ENCODE peak calls at places on chromosomes 5 and 9, in four cellular contexts. One of them, this sample, is unnamed.

GRCh38 chr5:126778675-126779403 is 1.9 kb downstream of the LMNB1 start:
- DNase-seq in fibroblast of the conjunctiva: no peak
- DNase-seq in stimulated activated CD8-positive, alpha-beta memory T cell treated with anti-CD3 and anti-CD28 coated beads, Interleukin-12 subunit alpha, Interleukin-12 subunit beta, amount 100 ng/mL, for 4 hours: no peak
- DNase-seq in IMR-90: no peak
- DNase-seq in this sample: no peak

GRCh38 chr5:109484597-109484996 is 74.8 kb upstream of the PJA2 start:
- DNase-seq in fibroblast of the conjunctiva: no peak
- DNase-seq in stimulated activated CD8-positive, alpha-beta memory T cell treated with anti-CD3 and anti-CD28 coated beads, Interleukin-12 subunit alpha, Interleukin-12 subunit beta, amount 100 ng/mL, for 4 hours: no peak
- DNase-seq in IMR-90: no peak
- DNase-seq in this sample: no peak

GRCh38 chr5:131305906-131306305 is 42.1 kb downstream of the CDC42SE2 start:
- DNase-seq in stimulated activated CD8-positive, alpha-beta memory T cell treated with anti-CD3 and anti-CD28 coated beads, Interleukin-12 subunit alpha, Interleukin-12 subunit beta, amount 100 ng/mL, for 4 hours: no peak
- DNase-seq in fibroblast of the conjunctiva: no peak
- DNase-seq in IMR-90: peak; percentile 64
- DNase-seq in this sample: no peak

GRCh38 chr9:84123648-84124406 is 143.2 kb downstream of the RMI1 start:
- DNase-seq in fibroblast of the conjunctiva: no peak
- DNase-seq in stimulated activated CD8-positive, alpha-beta memory T cell treated with anti-CD3 and anti-CD28 coated beads, Interleukin-12 subunit alpha, Interleukin-12 subunit beta, amount 100 ng/mL, for 4 hours: no peak
- DNase-seq in IMR-90: no peak
- DNase-seq in this sample: no peak

GRCh38 chr5:72191404-72191803 is 84.1 kb downstream of the MAP1B start:
- DNase-seq in IMR-90: no peak
- DNase-seq in stimulated activated CD8-positive, alpha-beta memory T cell treated with anti-CD3 and anti-CD28 coated beads, Interleukin-12 subunit alpha, Interleukin-12 subunit beta, amount 100 ng/mL, for 4 hours: no peak
- DNase-seq in fibroblast of the conjunctiva: no peak
- DNase-seq in this sample: no peak

GRCh38 chr5:56941981-56942380 is 9.9 kb downstream of the MIER3 start:
- DNase-seq in stimulated activated CD8-positive, alpha-beta memory T cell treated with anti-CD3 and anti-CD28 coated beads, Interleukin-12 subunit alpha, Interleukin-12 subunit beta, amount 100 ng/mL, for 4 hours: no peak
- DNase-seq in IMR-90: peak; percentile 55
- DNase-seq in fibroblast of the conjunctiva: peak; percentile 57
- DNase-seq in this sample: no peak

GRCh38 chr9:126068534-126069230 is 257.9 kb upstream of the MVB12B start:
- DNase-seq in IMR-90: no peak
- DNase-seq in stimulated activated CD8-positive, alpha-beta memory T cell treated with anti-CD3 and anti-CD28 coated beads, Interleukin-12 subunit alpha, Interleukin-12 subunit beta, amount 100 ng/mL, for 4 hours: no peak
- DNase-seq in fibroblast of the conjunctiva: no peak
- DNase-seq in this sample: no peak

GRCh38 chr5:155727512-155728145 is 599.3 kb upstream of the SGCD start:
- DNase-seq in IMR-90: no peak
- DNase-seq in stimulated activated CD8-positive, alpha-beta memory T cell treated with anti-CD3 and anti-CD28 coated beads, Interleukin-12 subunit alpha, Interleukin-12 subunit beta, amount 100 ng/mL, for 4 hours: no peak
- DNase-seq in fibroblast of the conjunctiva: no peak
- DNase-seq in this sample: peak; percentile 21

GRCh38 chr5:124677376-124677998 is 69.0 kb downstream of the ZNF608 start:
- DNase-seq in fibroblast of the conjunctiva: no peak
- DNase-seq in stimulated activated CD8-positive, alpha-beta memory T cell treated with anti-CD3 and anti-CD28 coated beads, Interleukin-12 subunit alpha, Interleukin-12 subunit beta, amount 100 ng/mL, for 4 hours: no peak
- DNase-seq in IMR-90: peak; percentile 47
- DNase-seq in this sample: no peak

GRCh38 chr9:135076143-135076875 is 11.2 kb upstream of the OLFM1 start:
- DNase-seq in fibroblast of the conjunctiva: no peak
- DNase-seq in IMR-90: no peak
- DNase-seq in stimulated activated CD8-positive, alpha-beta memory T cell treated with anti-CD3 and anti-CD28 coated beads, Interleukin-12 subunit alpha, Interleukin-12 subunit beta, amount 100 ng/mL, for 4 hours: no peak
- DNase-seq in this sample: no peak

GRCh38 chr5:179680014-179680779 is 637 bp downstream of the CBY3 start:
- DNase-seq in stimulated activated CD8-positive, alpha-beta memory T cell treated with anti-CD3 and anti-CD28 coated beads, Interleukin-12 subunit alpha, Interleukin-12 subunit beta, amount 100 ng/mL, for 4 hours: no peak
- DNase-seq in fibroblast of the conjunctiva: no peak
- DNase-seq in IMR-90: no peak
- DNase-seq in this sample: no peak

GRCh38 chr9:120869360-120869687 is 7.7 kb downstream of the PHF19 start:
- DNase-seq in fibroblast of the conjunctiva: no peak
- DNase-seq in stimulated activated CD8-positive, alpha-beta memory T cell treated with anti-CD3 and anti-CD28 coated beads, Interleukin-12 subunit alpha, Interleukin-12 subunit beta, amount 100 ng/mL, for 4 hours: no peak
- DNase-seq in IMR-90: no peak
- DNase-seq in this sample: no peak

GRCh38 chr5:1175801-1176472 is 25.5 kb upstream of the SLC6A19 start:
- DNase-seq in fibroblast of the conjunctiva: no peak
- DNase-seq in stimulated activated CD8-positive, alpha-beta memory T cell treated with anti-CD3 and anti-CD28 coated beads, Interleukin-12 subunit alpha, Interleukin-12 subunit beta, amount 100 ng/mL, for 4 hours: no peak
- DNase-seq in IMR-90: no peak
- DNase-seq in this sample: no peak

This sample was measured in upper lobe of left lung.